ENCODE peak calls at places on chromosomes 4 and X, in four cellular contexts. One of them, this sample, is unnamed.

GRCh38 chr4:166091914-166092510 is 219.0 kb downstream of the TLL1 start:
- DNase-seq in lower lobe of right lung: no peak
- DNase-seq in lung: no peak
- DNase-seq in aorta: no peak
- DNase-seq in this sample: no peak

GRCh38 chr4:176238819-176239218 is 30.2 kb downstream of the ASB5 start:
- DNase-seq in lower lobe of right lung: no peak
- DNase-seq in aorta: no peak
- DNase-seq in lung: no peak
- DNase-seq in this sample: no peak

GRCh38 chrX:128975716-128976115 is 547.6 kb downstream of the SMARCA1 start:
- DNase-seq in lung: no peak
- DNase-seq in aorta: no peak
- DNase-seq in lower lobe of right lung: no peak
- DNase-seq in this sample: peak; percentile 16

GRCh38 chrX:25156323-25156722 is 140.6 kb upstream of the ARX start:
- DNase-seq in lung: no peak
- DNase-seq in aorta: no peak
- DNase-seq in lower lobe of right lung: no peak
- DNase-seq in this sample: no peak

GRCh38 chr4:26806331-26806730 is 54.3 kb upstream of the STIM2 start:
- DNase-seq in lower lobe of right lung: no peak
- DNase-seq in lung: no peak
- DNase-seq in aorta: no peak
- DNase-seq in this sample: no peak

GRCh38 chrX:148310402-148311200 is 189.8 kb upstream of the AFF2 start:
- DNase-seq in lung: no peak
- DNase-seq in lower lobe of right lung: no peak
- DNase-seq in aorta: no peak
- DNase-seq in this sample: no peak

GRCh38 chrX:84175274-84175673 is 12.7 kb downstream of the RPS6KA6 start:
- DNase-seq in lower lobe of right lung: no peak
- DNase-seq in lung: no peak
- DNase-seq in aorta: no peak
- DNase-seq in this sample: no peak

GRCh38 chr4:185093573-185093972 is 49.5 kb upstream of the SLC25A4 start:
- DNase-seq in lower lobe of right lung: no peak
- DNase-seq in aorta: no peak
- DNase-seq in lung: no peak
- DNase-seq in this sample: no peak

GRCh38 chr4:139886798-139887197 is 221.2 kb downstream of the MGST2 start:
- DNase-seq in aorta: no peak
- DNase-seq in lung: no peak
- DNase-seq in lower lobe of right lung: no peak
- DNase-seq in this sample: no peak

GRCh38 chr4:71784569-71785197 is 804 bp upstream of the GC start:
- DNase-seq in lung: no peak
- DNase-seq in lower lobe of right lung: no peak
- DNase-seq in aorta: no peak
- DNase-seq in this sample: no peak

GRCh38 chr4:8185280-8185679 is 13.8 kb upstream of the SH3TC1 start:
- DNase-seq in lower lobe of right lung: no peak
- DNase-seq in aorta: no peak
- DNase-seq in lung: no peak
- DNase-seq in this sample: no peak

GRCh38 chr4:48629458-48629857 is 139.4 kb downstream of the ZAR1 start:
- DNase-seq in lower lobe of right lung: no peak
- DNase-seq in lung: no peak
- DNase-seq in aorta: no peak
- DNase-seq in this sample: no peak

DNA sequence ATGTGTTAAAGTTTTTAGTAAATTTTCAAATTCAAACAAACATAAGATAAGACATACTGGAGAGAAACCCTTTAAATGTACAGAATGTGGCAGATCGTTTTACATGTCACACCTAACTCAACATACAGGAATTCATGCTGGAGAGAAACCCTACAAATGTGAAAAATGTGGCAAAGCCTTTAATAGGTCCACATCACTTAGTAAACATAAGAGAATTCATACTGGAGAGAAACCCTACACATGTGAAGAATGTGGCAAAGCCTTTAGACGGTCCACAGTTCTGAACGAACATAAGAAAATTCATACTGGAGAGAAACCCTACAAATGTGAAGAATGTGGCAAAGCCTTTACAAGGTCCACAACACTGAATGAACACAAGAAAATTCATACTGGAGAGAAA is 32.8 kb downstream of the ZNF595 start:
- DNase-seq in lung: no peak
- DNase-seq in aorta: no peak
- DNase-seq in lower lobe of right lung: no peak
- DNase-seq in this sample: no peak
- H3K9me3 ChIP-seq in lung: peaks cover 52% of the 10 kb centered on the region
- H3K9me3 ChIP-seq in aorta: peaks cover 9% of the 10 kb centered on the region
- H3K9me3 ChIP-seq in lower lobe of right lung: peaks cover 100% of the 10 kb centered on the region
- H3K9me3 ChIP-seq in this sample: peaks cover 15% of the 10 kb centered on the region

GRCh38 chr4:252065-252601 is 53.1 kb downstream of the ZNF732 start:
- DNase-seq in aorta: no peak
- DNase-seq in lower lobe of right lung: no peak
- DNase-seq in lung: no peak
- DNase-seq in this sample: no peak

GRCh38 chr4:256492-256891 is 48.8 kb downstream of the ZNF732 start:
- DNase-seq in lower lobe of right lung: no peak
- DNase-seq in lung: no peak
- DNase-seq in aorta: no peak
- DNase-seq in this sample: no peak

GRCh38 chr4:253936-254756 is 51.1 kb downstream of the ZNF732 start:
- DNase-seq in lower lobe of right lung: no peak
- DNase-seq in lung: no peak
- DNase-seq in aorta: no peak
- DNase-seq in this sample: no peak
- H3K9me3 ChIP-seq in lower lobe of right lung: peaks cover 97% of the 10 kb centered on the region
- H3K9me3 ChIP-seq in lung: peaks cover 41% of the 10 kb centered on the region
- H3K9me3 ChIP-seq in aorta: peaks cover 6% of the 10 kb centered on the region
- H3K9me3 ChIP-seq in this sample: peaks cover 26% of the 10 kb centered on the region

DNA sequence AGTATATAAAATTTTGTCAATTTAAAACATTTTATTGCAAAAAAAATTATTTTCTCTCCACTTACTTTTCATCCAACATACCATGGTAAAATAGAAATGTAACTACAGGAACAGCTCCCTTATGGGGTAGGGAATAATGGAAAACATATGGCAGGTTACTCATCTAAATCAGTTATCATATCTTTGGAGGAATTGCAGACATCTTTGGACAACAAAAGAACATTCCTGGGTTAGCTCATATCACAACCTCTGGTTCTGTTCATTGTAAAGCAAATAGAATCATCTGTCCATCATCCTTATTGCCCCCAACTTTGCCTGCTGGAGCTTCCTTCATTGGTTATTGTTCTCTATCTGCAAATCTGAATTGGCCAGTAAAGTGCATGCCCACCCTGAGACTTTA is 387.5 kb upstream of the GRID2 start:
- DNase-seq in aorta: no peak
- DNase-seq in lung: no peak
- DNase-seq in lower lobe of right lung: no peak
- DNase-seq in this sample: no peak
- H3K9me3 ChIP-seq in aorta: no peaks in the 10 kb centered on the region
- H3K9me3 ChIP-seq in lung: no peaks in the 10 kb centered on the region
- H3K9me3 ChIP-seq in lower lobe of right lung: no peaks in the 10 kb centered on the region
- H3K9me3 ChIP-seq in this sample: no peaks in the 10 kb centered on the region

GRCh38 chr4:186684889-186685309 is 38.8 kb downstream of the FAT1 start:
- DNase-seq in lower lobe of right lung: no peak
- DNase-seq in lung: no peak
- DNase-seq in aorta: no peak
- DNase-seq in this sample: no peak
- H3K9me3 ChIP-seq in lower lobe of right lung: no peaks in the 10 kb centered on the region
- H3K9me3 ChIP-seq in lung: no peaks in the 10 kb centered on the region
- H3K9me3 ChIP-seq in aorta: no peaks in the 10 kb centered on the region
- H3K9me3 ChIP-seq in this sample: no peaks in the 10 kb centered on the region

GRCh38 chrX:63551856-63552255 is 200.7 kb upstream of the SPIN4 start:
- DNase-seq in lower lobe of right lung: no peak
- DNase-seq in aorta: no peak
- DNase-seq in lung: no peak
- DNase-seq in this sample: no peak
- H3K9me3 ChIP-seq in lower lobe of right lung: no peaks in the 10 kb centered on the region
- H3K9me3 ChIP-seq in aorta: no peaks in the 10 kb centered on the region
- H3K9me3 ChIP-seq in lung: no peaks in the 10 kb centered on the region
- H3K9me3 ChIP-seq in this sample: no peaks in the 10 kb centered on the region

GRCh38 chrX:56029691-56030090 is 202.5 kb upstream of the KLF8 start:
- DNase-seq in lower lobe of right lung: no peak
- DNase-seq in lung: peak; percentile 53
- DNase-seq in aorta: no peak
- DNase-seq in this sample: no peak
- H3K9me3 ChIP-seq in lower lobe of right lung: no peaks in the 10 kb centered on the region
- H3K9me3 ChIP-seq in lung: no peaks in the 10 kb centered on the region
- H3K9me3 ChIP-seq in aorta: no peaks in the 10 kb centered on the region
- H3K9me3 ChIP-seq in this sample: no peaks in the 10 kb centered on the region

GRCh38 chr4:125833-126232 is 1.5 kb downstream of the ZNF718 start:
- DNase-seq in lung: no peak
- DNase-seq in aorta: no peak
- DNase-seq in lower lobe of right lung: no peak
- DNase-seq in this sample: no peak
- H3K9me3 ChIP-seq in lung: no peaks in the 10 kb centered on the region
- H3K9me3 ChIP-seq in aorta: no peaks in the 10 kb centered on the region
- H3K9me3 ChIP-seq in lower lobe of right lung: peaks cover 7% of the 10 kb centered on the region
- H3K9me3 ChIP-seq in this sample: no peaks in the 10 kb centered on the region

GRCh38 chr4:150119492-150119891 is 41.2 kb downstream of the DCLK2 start:
- DNase-seq in lower lobe of right lung: no peak
- DNase-seq in aorta: no peak
- DNase-seq in lung: no peak
- DNase-seq in this sample: no peak
- H3K9me3 ChIP-seq in lower lobe of right lung: no peaks in the 10 kb centered on the region
- H3K9me3 ChIP-seq in aorta: no peaks in the 10 kb centered on the region
- H3K9me3 ChIP-seq in lung: peaks cover 2% of the 10 kb centered on the region
- H3K9me3 ChIP-seq in this sample: no peaks in the 10 kb centered on the region